ENCODE peak calls at places on chromosome 4, in seven cellular contexts. Y is T-helper 9 cell; F is activated T-helper 1 cell treated with anti-CD3 and anti-CD28 coated beads, Interleukin-2, amount 50 U/mL, for 16 hours; S is NCI-H146; J is stimulated activated CD4-positive, alpha-beta T cell treated with anti-CD3 and anti-CD28 coated beads, Interleukin-15, amount 100 ng/mL, for 1 hour; K is tibial artery; C is activated CD8-positive, alpha-beta memory T cell treated with anti-CD3 and anti-CD28 coated beads for 4 hours. B is an unnamed sample.

GRCh38 chr4:2424581-2424980 is 5.8 kb downstream of the CFAP99 start:
- DNase-seq in J (no peak), C (no peak), K (no peak), F (no peak), S (no peak), Y (no peak), B (no peak)

GRCh38 chr4:123568936-123569335 is 172.3 kb downstream of the SPRY1 start:
- DNase-seq in K (no peak), S (no peak), J (no peak), C (no peak), F (no peak), Y (no peak), B (no peak)

GRCh38 chr4:1870578-1871443 is at the start of gene NSD2:
- DNase-seq in C (peak; percentile 79), K (peak; percentile 78), J (peak; percentile 87), F (peak; percentile 79), S (peak; percentile 87), Y (peak; percentile 89), B (peak; percentile 83)

GRCh38 chr4:90542216-90542615 is 415.0 kb downstream of the CCSER1 start:
- DNase-seq in J (no peak), F (no peak), S (no peak), K (no peak), C (no peak), Y (no peak), B (no peak)

GRCh38 chr4:189002475-189002874 is 863.2 kb downstream of the TRIML1 start:
- DNase-seq in S (no peak), C (no peak), J (no peak), F (no peak), Y (no peak), K (no peak), B (no peak)

GRCh38 chr4:47641755-47642154 is 156.7 kb downstream of the ATP10D start:
- DNase-seq in C (no peak), Y (no peak), K (no peak), J (no peak), S (no peak), F (no peak), B (no peak)

GRCh38 chr4:166435449-166435848 is 562.4 kb downstream of the TLL1 start:
- DNase-seq in C (no peak), F (no peak), Y (no peak), S (no peak), J (no peak), K (no peak), B (no peak)

GRCh38 chr4:180832086-180832485 is 1411.1 kb upstream of the TENM3 start:
- DNase-seq in C (no peak), J (no peak), Y (no peak), S (no peak), F (no peak), K (no peak), B (no peak)

GRCh38 chr4:169756971-169757574 is 671 bp downstream of the HPF1 start:
- DNase-seq in K (no peak), F (no peak), S (no peak), C (no peak), Y (no peak), J (no peak), B (no peak)

GRCh38 chr4:36719425-36719824 is 438.0 kb downstream of the DTHD1 start:
- DNase-seq in S (no peak), Y (no peak), C (no peak), F (no peak), J (no peak), K (no peak), B (no peak)

GRCh38 chr4:174282836-174283506 is 496 bp downstream of the FBXO8 start:
- DNase-seq in J (peak; percentile 37), Y (peak; percentile 64), K (peak; percentile 88), F (peak; percentile 44), C (peak; percentile 66), S (peak; percentile 87), B (peak; percentile 77)

GRCh38 chr4:184292877-184293276 is 75.2 kb upstream of the ENPP6 start:
- DNase-seq in J (no peak), Y (no peak), K (no peak), S (no peak), F (no peak), C (no peak), B (no peak)

GRCh38 chr4:88583643-88584470 is 8.4 kb upstream of the HERC3 start:
- DNase-seq in F (no peak), S (no peak), Y (no peak), J (no peak), C (no peak), K (no peak), B (no peak)

GRCh38 chr4:154719087-154719486 is 24.7 kb upstream of the LRAT start:
- DNase-seq in C (no peak), S (no peak), Y (no peak), F (no peak), J (no peak), K (no peak), B (no peak)

GRCh38 chr4:141375855-141376254 is 155.2 kb downstream of the ZNF330 start:
- DNase-seq in J (no peak), Y (no peak), F (no peak), K (no peak), S (no peak), C (no peak), B (no peak)

GRCh38 chr4:8727546-8728510 is 135.3 kb downstream of the CPZ start:
- DNase-seq in Y (no peak), K (peak; percentile 15), C (no peak), F (no peak), S (no peak), J (no peak), B (no peak)

GRCh38 chr4:70996014-70996353 is 2.5 kb downstream of the DCK start:
- DNase-seq in Y (no peak), F (no peak), S (no peak), C (no peak), K (no peak), J (no peak), B (no peak)

GRCh38 chr4:26217961-26218676 is 102.7 kb upstream of the RBPJ start:
- DNase-seq in Y (no peak), F (no peak), K (peak; percentile 40), C (no peak), J (no peak), S (no peak), B (no peak)

B was measured in effector CD4-positive, alpha-beta T cell.